ENCODE peak calls at places on chromosomes 5 and 9, in six cellular contexts. L is K562, I is H1, J is stomach, F is esophagus muscularis mucosa, T is transverse colon. A is an unnamed sample.

GRCh38 chr9:98330831-98331230 is 75.4 kb upstream of the TBC1D2 start:
- DNase-seq in L (no peak), I (no peak), J (no peak), F (no peak), T (no peak), A (no peak)

GRCh38 chr9:109717342-109717741 is 62.7 kb upstream of the PALM2AKAP2 start:
- DNase-seq in L (no peak), I (no peak), J (no peak), F (no peak), T (no peak), A (no peak)

GRCh38 chr5:174355208-174355612 is 309.7 kb downstream of the NSG2 start:
- DNase-seq in L (no peak), I (no peak), J (no peak), F (no peak), T (no peak), A (no peak)

GRCh38 chr9:122463828-122464632 is 13.7 kb downstream of the OR1J1 start:
- DNase-seq in L (peak; percentile 53), I (no peak), J (no peak), F (no peak), T (no peak), A (no peak)

GRCh38 chr5:149702607-149702952 is 27.5 kb upstream of the PPARGC1B start:
- DNase-seq in L (no peak), I (peak; percentile 22), J (no peak), F (no peak), T (no peak), A (no peak)

GRCh38 chr5:165457854-165458481 is 1952.5 kb downstream of the MAT2B start:
- DNase-seq in L (no peak), I (no peak), J (no peak), F (no peak), T (no peak), A (no peak)

GRCh38 chr5:39665328-39665727 is 240.5 kb upstream of the DAB2 start:
- DNase-seq in L (no peak), I (no peak), J (no peak), F (no peak), T (no peak), A (no peak)

GRCh38 chr9:131433302-131433854 is 39.5 kb downstream of the PRRC2B start:
- DNase-seq in L (no peak), I (no peak), J (no peak), F (no peak), T (no peak), A (peak; percentile 40)

GRCh38 chr9:16030513-16031185 is 477.8 kb downstream of the CCDC171 start:
- DNase-seq in L (no peak), I (no peak), J (no peak), F (no peak), T (no peak), A (no peak)

GRCh38 chr9:95462419-95463121 is 54.2 kb downstream of the PTCH1 start:
- DNase-seq in L (peak; percentile 93), I (no peak), J (peak; percentile 74), F (no peak), T (peak; percentile 84), A (peak; percentile 85)

GRCh38 chr9:120513825-120514598 is 66.0 kb downstream of the CDK5RAP2 start:
- DNase-seq in L (no peak), I (no peak), J (no peak), F (no peak), T (no peak), A (no peak)

GRCh38 chr5:73448451-73449136 is at the start of gene FOXD1:
- DNase-seq in L (peak; percentile 60), I (peak; percentile 88), J (peak; percentile 45), F (peak; percentile 97), T (peak; percentile 58), A (peak; percentile 75)

GRCh38 chr5:168706655-168707069 is 127.5 kb upstream of the PANK3 start:
- DNase-seq in L (peak; percentile 25), I (peak; percentile 58), J (no peak), F (no peak), T (no peak), A (no peak)

GRCh38 chr9:128494743-128495124 is 9.8 kb upstream of the GLE1 start:
- DNase-seq in L (no peak), I (no peak), J (no peak), F (no peak), T (no peak), A (no peak)

GRCh38 chr5:56910123-56910951 is 941 bp downstream of the SETD9 start:
- DNase-seq in L (peak; percentile 21), I (no peak), J (peak; percentile 44), F (no peak), T (peak; percentile 59), A (peak; percentile 77)

GRCh38 chr5:67475489-67475888 is 278.9 kb upstream of the CD180 start:
- DNase-seq in L (no peak), I (no peak), J (no peak), F (no peak), T (no peak), A (no peak)

GRCh38 chr9:89619739-89620138 is 14.9 kb downstream of the GADD45G start:
- DNase-seq in L (no peak), I (no peak), J (no peak), F (no peak), T (no peak), A (no peak)

GRCh38 chr9:2502760-2503159 is 118.8 kb upstream of the VLDLR start:
- DNase-seq in L (no peak), I (no peak), J (no peak), F (no peak), T (no peak), A (no peak)

GRCh38 chr5:120055858-120056257 is 408.2 kb upstream of the PRR16 start:
- DNase-seq in L (no peak), I (no peak), J (no peak), F (no peak), T (no peak), A (no peak)

GRCh38 chr5:11069041-11069440 is 308.0 kb upstream of the DAP start:
- DNase-seq in L (no peak), I (no peak), J (no peak), F (no peak), T (no peak), A (no peak)

GRCh38 chr9:89881431-89881830 is 276.6 kb downstream of the GADD45G start:
- DNase-seq in L (no peak), I (no peak), J (no peak), F (peak; percentile 50), T (no peak), A (peak; percentile 4)

GRCh38 chr5:128736567-128736966 is 198.5 kb upstream of the FBN2 start:
- DNase-seq in L (no peak), I (no peak), J (no peak), F (no peak), T (peak; percentile 10), A (no peak)

GRCh38 chr5:44953078-44953477 is 144.3 kb downstream of the MRPS30 start:
- DNase-seq in L (no peak), I (no peak), J (no peak), F (no peak), T (no peak), A (no peak)

GRCh38 chr5:177973066-177973635 is 22.9 kb downstream of the PROP1 start:
- DNase-seq in L (no peak), I (no peak), J (no peak), F (no peak), T (no peak), A (no peak)

GRCh38 chr5:32506251-32506661 is 61.7 kb upstream of the ZFR start:
- DNase-seq in L (no peak), I (no peak), J (no peak), F (no peak), T (no peak), A (peak; percentile 70)
- TF ChIP-seq POLR2AphosphoS5 in L (no peak), I (no peak), J (no peak), F (no peak), T (no peak), A (no peak)

DNA sequence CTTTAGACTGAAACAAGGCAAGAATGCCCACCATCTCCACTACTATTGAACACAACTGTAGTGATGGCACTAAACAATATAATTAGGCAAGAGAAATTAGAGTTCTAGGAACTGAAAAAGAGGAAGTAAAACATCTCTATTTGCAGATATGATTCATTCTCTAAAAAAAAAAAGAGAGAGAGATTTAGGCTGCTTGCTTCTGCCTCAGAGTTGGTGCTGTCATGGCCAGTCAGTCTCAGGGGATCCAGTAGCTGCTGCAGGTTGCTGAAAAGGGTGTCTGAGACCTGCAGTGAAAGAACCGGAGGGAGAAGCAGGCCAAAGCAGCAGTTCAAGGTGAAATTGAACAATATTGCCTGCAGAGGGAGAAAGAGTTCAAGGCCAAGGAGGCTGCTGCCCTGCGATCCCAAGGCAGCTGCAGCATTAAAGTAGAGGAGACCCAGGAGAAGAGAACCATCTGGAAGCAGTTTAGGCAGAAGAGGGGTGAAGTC is 72.5 kb downstream of the AP3B1 start:
- DNase-seq in L (peak; percentile 25), I (no peak), J (no peak), F (no peak), T (peak; percentile 15), A (no peak)
- TF ChIP-seq EP300 in L (no peak), I (no peak), J (no peak), F (no peak), T (no peak), A (no peak)

DNA sequence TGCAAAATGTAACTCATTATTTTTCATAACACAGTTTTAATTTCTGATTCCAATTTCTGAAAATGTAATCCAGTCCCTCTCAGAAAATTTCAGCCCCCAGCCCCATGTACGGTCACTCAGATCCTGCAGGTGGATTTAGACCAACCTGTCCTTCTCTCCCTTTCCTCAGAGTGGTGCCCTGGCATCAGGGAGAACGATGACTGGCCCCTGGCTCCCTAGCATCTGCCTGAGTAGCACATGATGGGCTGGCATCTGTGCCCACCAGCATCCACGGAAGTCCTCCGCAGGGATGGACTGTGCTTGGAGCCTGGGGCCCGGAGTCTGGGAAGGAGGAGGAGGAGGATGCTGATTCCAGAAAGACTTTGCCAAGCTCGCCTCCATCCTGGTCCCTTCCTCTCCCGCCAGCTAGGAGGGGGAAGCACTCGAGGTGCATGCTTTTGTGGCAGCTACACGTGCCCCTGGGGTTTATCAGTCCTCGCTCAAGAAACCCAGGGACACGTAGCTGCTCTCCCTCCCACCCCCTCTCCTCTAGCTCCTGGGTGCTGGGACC is 54.4 kb upstream of the RUFY1 start:
- DNase-seq in L (no peak), I (no peak), J (no peak), F (no peak), T (no peak), A (no peak)
- TF ChIP-seq CTCF in L (no peak), I (peak; percentile 57), J (no peak), F (no peak), T (no peak), A (no peak)

GRCh38 chr5:108749130-108749861 is 1.6 kb downstream of the FER start:
- DNase-seq in L (peak; percentile 65), I (no peak), J (no peak), F (no peak), T (no peak), A (peak; percentile 91)

GRCh38 chr5:108743344-108743743 is 4.4 kb upstream of the FER start:
- DNase-seq in L (no peak), I (no peak), J (no peak), F (no peak), T (no peak), A (no peak)

GRCh38 chr5:108747111-108748009 is at the start of gene FER:
- DNase-seq in L (peak; percentile 70), I (no peak), J (no peak), F (no peak), T (no peak), A (no peak)

GRCh38 chr5:108748354-108749129 is 845 bp downstream of the FER start:
- DNase-seq in L (peak; percentile 98), I (peak; percentile 98), J (peak; percentile 99), F (peak; percentile 100), T (peak; percentile 99), A (peak; percentile 100)

DNA sequence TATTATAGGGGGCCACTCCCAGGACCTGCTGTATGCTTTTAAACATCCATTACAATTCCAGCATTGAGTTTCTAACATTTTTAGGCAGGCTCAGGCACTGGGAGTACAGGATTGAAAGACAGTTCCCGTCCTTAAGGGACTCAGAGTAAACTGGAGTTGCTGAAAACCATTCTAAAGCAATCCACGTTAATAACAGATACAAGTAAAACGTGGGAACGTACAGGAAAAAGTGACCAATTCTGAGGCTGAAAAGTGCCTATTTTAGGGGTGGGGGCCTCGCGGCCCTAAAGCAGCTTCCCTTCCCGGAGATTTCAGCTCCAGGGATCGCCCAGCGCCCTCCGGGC is 285 bp downstream of the FER start:
- DNase-seq in L (no peak), I (no peak), J (no peak), F (no peak), T (no peak), A (no peak)
- TF ChIP-seq POLR2AphosphoS5 in L (no peak), I (no peak), J (no peak), F (no peak), T (no peak), A (no peak)

A was measured in sigmoid colon.